ENCODE peak calls at places on chromosomes 7 and 10, in four cellular contexts. P is IMR-90; K is testis; G is CD4-positive, alpha-beta T cell. I is an unnamed sample.

GRCh38 chr10:104966563-104967280 is 325.6 kb downstream of the SORCS3 start:
- DNase-seq in G (no peak), K (no peak), P (no peak), I (no peak)

GRCh38 chr7:6654842-6655610 is 17.9 kb downstream of the ZNF316 start:
- DNase-seq in P (no peak), K (no peak), G (no peak), I (no peak)

GRCh38 chr10:50809596-50809995 is 69.9 kb downstream of the ASAH2B start:
- DNase-seq in K (no peak), G (no peak), P (peak; percentile 4), I (no peak)

GRCh38 chr7:44489955-44490350 is 505 bp downstream of the NUDCD3 start:
- DNase-seq in G (peak; percentile 64), K (no peak), P (peak; percentile 25), I (no peak)

GRCh38 chr10:77317221-77317620 is 320.4 kb downstream of the KCNMA1 start:
- DNase-seq in K (no peak), P (no peak), G (no peak), I (no peak)

GRCh38 chr10:76428541-76429330 is 997.3 kb downstream of the LRMDA start:
- DNase-seq in P (peak; percentile 95), G (no peak), K (no peak), I (no peak)

GRCh38 chr7:141674201-141674671 is 27.7 kb downstream of the DENND11 start:
- DNase-seq in P (no peak), K (no peak), G (no peak), I (no peak)

GRCh38 chr10:70163448-70163847 is 6.9 kb downstream of the SAR1A start:
- DNase-seq in K (no peak), G (no peak), P (no peak), I (no peak)

GRCh38 chr7:101733713-101734475 is 83.5 kb upstream of the CUX1 start:
- DNase-seq in P (peak; percentile 47), K (peak; percentile 50), G (no peak), I (peak; percentile 78)

GRCh38 chr7:1254281-1255082 is 21.8 kb downstream of the UNCX start:
- DNase-seq in G (no peak), K (no peak), P (no peak), I (peak; percentile 31)

GRCh38 chr10:96951954-96952353 is 119.9 kb downstream of the LCOR start:
- DNase-seq in G (no peak), K (no peak), P (no peak), I (no peak)

GRCh38 chr10:27188897-27189296 is 33.7 kb downstream of the MASTL start:
- DNase-seq in K (no peak), G (no peak), P (no peak), I (no peak)
- H3K27ac ChIP-seq in K (no peak overlapping the region), G (no peak overlapping the region), P (no peak overlapping the region), I (no peak overlapping the region)

DNA sequence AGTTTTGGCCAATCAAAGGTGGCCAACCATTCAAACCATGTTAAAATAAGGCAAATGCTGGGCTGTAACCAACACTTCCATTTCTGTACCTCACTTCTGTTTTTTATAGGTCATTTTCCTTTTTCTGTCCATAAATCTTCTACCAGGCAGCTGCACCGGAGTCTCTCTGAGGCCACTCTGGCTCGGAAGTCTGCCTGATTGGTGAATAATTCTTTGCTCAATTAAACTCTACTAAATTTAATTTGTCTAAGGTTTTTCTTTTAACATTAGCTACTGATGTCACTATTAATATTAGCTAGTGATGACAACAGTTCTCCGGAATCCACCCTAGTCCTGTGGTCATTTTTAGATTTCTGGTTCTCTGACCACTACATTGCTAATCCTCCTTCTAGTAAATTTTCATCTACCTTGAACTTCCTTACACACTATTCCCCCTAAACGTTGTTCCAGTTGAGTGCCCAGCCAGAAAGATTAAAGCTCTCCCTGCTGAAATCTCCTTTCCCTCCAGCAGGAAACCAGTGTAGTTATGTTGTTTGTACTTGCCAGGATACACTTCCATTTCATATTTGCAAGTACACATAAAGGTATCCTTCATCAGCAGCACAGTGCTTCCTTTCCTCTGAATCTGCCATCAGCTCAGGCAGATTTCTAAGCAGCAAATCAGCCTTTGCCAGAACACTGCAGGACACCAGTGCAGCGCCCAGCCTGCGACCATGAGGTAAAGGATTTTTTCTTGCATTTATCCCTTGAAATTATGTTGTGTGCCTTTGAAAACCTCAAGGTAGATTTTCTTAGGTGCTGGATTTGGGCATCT is 18.5 kb upstream of the IFIT2 start:
- DNase-seq in P (peak; percentile 64), K (no peak), G (no peak), I (no peak)
- H3K27me3 ChIP-seq in P (no peaks in the 10 kb centered on the region), K (no peaks in the 10 kb centered on the region), G (no peaks in the 10 kb centered on the region), I (no peaks in the 10 kb centered on the region)

GRCh38 chr7:135517060-135517459 is 7.2 kb upstream of the CNOT4 start:
- DNase-seq in G (no peak), K (no peak), P (no peak), I (no peak)

GRCh38 chr7:135512135-135512887 is 2.4 kb upstream of the CNOT4 start:
- DNase-seq in P (peak; percentile 52), K (peak; percentile 50), G (no peak), I (no peak)

GRCh38 chr7:135510603-135511183 is 791 bp upstream of the CNOT4 start:
- DNase-seq in K (peak; percentile 49), G (no peak), P (peak; percentile 41), I (no peak)

GRCh38 chr7:135519233-135519688 is 9.4 kb upstream of the CNOT4 start:
- DNase-seq in G (no peak), K (no peak), P (no peak), I (no peak)

DNA sequence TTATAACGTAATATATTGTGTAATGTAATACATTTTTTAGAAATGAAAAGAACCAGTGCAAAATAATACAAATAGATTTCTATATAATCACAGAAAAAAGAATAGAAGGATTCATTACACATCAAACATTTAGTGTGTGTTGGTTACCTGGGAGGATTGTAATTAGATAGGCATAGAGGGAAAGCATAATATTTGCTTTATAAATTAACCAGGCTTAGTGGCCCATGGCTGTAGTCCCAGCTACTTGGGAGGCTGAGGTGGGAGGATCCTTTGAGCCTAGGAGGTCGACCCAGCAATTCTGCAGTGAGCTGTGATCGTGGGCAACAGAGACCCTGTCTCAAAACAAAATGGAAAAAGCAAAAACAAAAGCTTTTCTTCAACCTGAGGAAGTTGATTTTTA is 5.0 kb upstream of the CNOT4 start:
- DNase-seq in K (no peak), P (no peak), G (no peak), I (no peak)
- H3K27ac ChIP-seq in K (no peak overlapping the region), P (no peak overlapping the region), G (no peak overlapping the region), I (no peak overlapping the region)

GRCh38 chr10:86368987-86369386 is 2.4 kb upstream of the GRID1 start:
- DNase-seq in P (no peak), G (no peak), K (no peak), I (no peak)
- H3K27me3 ChIP-seq in P (peaks cover 82% of the 10 kb centered on the region), G (peaks cover 61% of the 10 kb centered on the region), K (no peaks in the 10 kb centered on the region), I (no peaks in the 10 kb centered on the region)

GRCh38 chr10:101956105-101956504 is 99.9 kb downstream of the ARMH3 start:
- DNase-seq in K (no peak), P (no peak), G (no peak), I (no peak)
- H3K27ac ChIP-seq in K (no peak overlapping the region), P (no peak overlapping the region), G (no peak overlapping the region), I (no peak overlapping the region)

GRCh38 chr7:27236053-27236410 is 6.6 kb upstream of the EVX1 start:
- DNase-seq in P (no peak), K (no peak), G (no peak), I (no peak)

GRCh38 chr7:27237735-27238334 is 4.8 kb upstream of the EVX1 start:
- DNase-seq in K (no peak), G (no peak), P (peak; percentile 5), I (no peak)

GRCh38 chr7:27238979-27239779 is 3.4 kb upstream of the EVX1 start:
- DNase-seq in P (no peak), G (no peak), K (no peak), I (no peak)

GRCh38 chr7:27239780-27240731 is 2.5 kb upstream of the EVX1 start:
- DNase-seq in G (no peak), K (no peak), P (no peak), I (no peak)

GRCh38 chr7:27235387-27236052 is 7.1 kb upstream of the EVX1 start:
- DNase-seq in K (peak; percentile 67), P (no peak), G (no peak), I (peak; percentile 62)
- H3K27me3 ChIP-seq in K (no peaks in the 10 kb centered on the region), P (peaks cover 75% of the 10 kb centered on the region), G (peaks cover 69% of the 10 kb centered on the region), I (no peaks in the 10 kb centered on the region)

GRCh38 chr7:22563621-22564241 is 63.7 kb upstream of the STEAP1B start:
- DNase-seq in P (peak; percentile 12), G (no peak), K (no peak), I (peak; percentile 55)
- H3K27ac ChIP-seq in P (peak overlapping the region; percentile 7), G (no peak overlapping the region), K (no peak overlapping the region), I (peak overlapping the region; percentile 83)

GRCh38 chr10:116271593-116272496 is 1.2 kb downstream of the GFRA1 start:
- DNase-seq in K (peak; percentile 37), P (peak; percentile 4), G (no peak), I (peak; percentile 71)
- H3K27me3 ChIP-seq in K (no peaks in the 10 kb centered on the region), P (peaks cover 50% of the 10 kb centered on the region), G (peaks cover 55% of the 10 kb centered on the region), I (no peaks in the 10 kb centered on the region)

DNA sequence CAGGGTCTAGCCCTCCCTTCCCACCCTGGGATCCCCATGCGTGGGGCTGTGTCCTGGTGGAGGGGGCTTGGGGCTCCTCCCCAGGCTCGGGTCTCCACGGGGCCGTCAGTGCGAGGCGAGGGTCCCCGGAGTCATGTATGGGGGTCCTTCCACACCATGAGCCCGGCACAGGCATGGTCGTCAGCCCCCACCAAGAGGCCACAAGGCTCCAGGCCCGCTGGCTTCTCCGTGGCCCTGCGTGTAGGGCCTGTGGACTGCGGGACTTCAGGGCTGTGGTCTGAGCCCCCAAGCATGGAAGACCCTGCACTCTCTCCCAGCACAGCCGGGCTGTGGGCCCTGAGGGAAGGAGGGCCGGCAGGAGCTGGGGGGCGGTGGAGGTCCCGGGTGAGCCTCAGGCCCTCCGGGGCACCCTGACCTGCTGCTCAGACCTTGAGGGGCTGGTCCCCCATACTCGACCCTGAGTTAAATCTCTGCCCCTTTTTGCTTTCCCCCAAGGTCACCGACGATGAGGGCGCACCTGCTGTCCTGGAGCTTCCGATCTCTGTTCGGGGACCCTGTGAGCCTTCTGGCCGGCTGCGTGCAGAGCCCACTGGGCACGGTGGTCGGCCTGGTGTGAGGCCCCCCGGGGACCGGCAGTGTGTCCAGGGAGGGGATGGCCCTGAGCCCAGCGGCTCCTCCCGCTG is 19.7 kb downstream of the PWWP2B start:
- DNase-seq in K (no peak), G (no peak), P (no peak), I (peak; percentile 46)
- H3K27ac ChIP-seq in K (no peak overlapping the region), G (no peak overlapping the region), P (no peak overlapping the region), I (no peak overlapping the region)

GRCh38 chr7:110620336-110620735 is 470.6 kb upstream of the LRRN3 start:
- DNase-seq in G (no peak), K (no peak), P (no peak), I (no peak)
- H3K27me3 ChIP-seq in G (no peaks in the 10 kb centered on the region), K (no peaks in the 10 kb centered on the region), P (no peaks in the 10 kb centered on the region), I (no peaks in the 10 kb centered on the region)